ENCODE peak calls at places on chromosomes 5 and 9, in five cellular contexts. K, N, A, J and M are unnamed samples.

GRCh38 chr5:3599283-3600105 is 3.9 kb downstream of the IRX1 start:
- DNase-seq in A (no peak), K (no peak), J (no peak), N (no peak), M (no peak)

GRCh38 chr5:152683205-152683604 is 278.1 kb upstream of the NMUR2 start:
- DNase-seq in N (no peak), K (no peak), A (no peak), J (peak; percentile 33), M (no peak)

GRCh38 chr9:134858051-134858841 is 22.4 kb upstream of the FCN2 start:
- DNase-seq in N (no peak), A (no peak), K (peak; percentile 76), J (peak; percentile 33), M (no peak)

GRCh38 chr9:128055222-128056040 is 11.7 kb downstream of the NAIF1 start:
- DNase-seq in N (no peak), A (no peak), J (peak; percentile 54), K (no peak), M (no peak)

GRCh38 chr5:164289526-164289925 is 784.1 kb downstream of the MAT2B start:
- DNase-seq in J (no peak), K (no peak), A (no peak), N (no peak), M (no peak)

GRCh38 chr9:130237071-130237470 is 28.5 kb upstream of the HMCN2 start:
- DNase-seq in N (no peak), A (no peak), J (no peak), K (peak; percentile 55), M (no peak)

GRCh38 chr9:19922476-19923118 is 133.8 kb upstream of the SLC24A2 start:
- DNase-seq in A (no peak), K (no peak), J (peak; percentile 59), N (no peak), M (no peak)

GRCh38 chr5:36908544-36909260 is 32.1 kb downstream of the NIPBL start:
- DNase-seq in A (no peak), K (no peak), N (no peak), J (no peak), M (no peak)

GRCh38 chr5:117788596-117788995 is 1199.8 kb downstream of the DTWD2 start:
- DNase-seq in N (no peak), A (no peak), K (no peak), J (no peak), M (no peak)

GRCh38 chr5:159097461-159098284 is 2.0 kb downstream of the EBF1 start:
- DNase-seq in A (no peak), N (no peak), J (no peak), K (peak; percentile 78), M (no peak)

GRCh38 chr9:129626079-129626943 is at the start of gene NTMT1:
- DNase-seq in K (peak; percentile 96), N (peak; percentile 85), J (peak; percentile 93), A (peak; percentile 93), M (peak; percentile 75)

GRCh38 chr5:133232011-133232410 is 180.2 kb downstream of the HSPA4 start:
- DNase-seq in K (no peak), A (no peak), N (no peak), J (no peak), M (no peak)

GRCh38 chr5:149288437-149288836 is 16.8 kb downstream of the AFAP1L1 start:
- DNase-seq in K (no peak), J (no peak), N (no peak), A (no peak), M (no peak)

GRCh38 chr5:94693043-94693822 is 74.8 kb downstream of the SLF1 start:
- DNase-seq in J (no peak), K (no peak), N (no peak), A (no peak), M (peak; percentile 28)

GRCh38 chr5:30103056-30104020 is 1090.1 kb upstream of the CDH6 start:
- DNase-seq in J (no peak), N (no peak), A (no peak), K (no peak), M (no peak)

GRCh38 chr9:90827181-90827866 is 25.7 kb downstream of the SYK start:
- DNase-seq in A (no peak), J (no peak), N (no peak), K (no peak), M (no peak)

GRCh38 chr9:86908261-86908660 is 39.0 kb downstream of the GAS1 start:
- DNase-seq in J (no peak), K (no peak), A (no peak), N (no peak), M (no peak)

DNA sequence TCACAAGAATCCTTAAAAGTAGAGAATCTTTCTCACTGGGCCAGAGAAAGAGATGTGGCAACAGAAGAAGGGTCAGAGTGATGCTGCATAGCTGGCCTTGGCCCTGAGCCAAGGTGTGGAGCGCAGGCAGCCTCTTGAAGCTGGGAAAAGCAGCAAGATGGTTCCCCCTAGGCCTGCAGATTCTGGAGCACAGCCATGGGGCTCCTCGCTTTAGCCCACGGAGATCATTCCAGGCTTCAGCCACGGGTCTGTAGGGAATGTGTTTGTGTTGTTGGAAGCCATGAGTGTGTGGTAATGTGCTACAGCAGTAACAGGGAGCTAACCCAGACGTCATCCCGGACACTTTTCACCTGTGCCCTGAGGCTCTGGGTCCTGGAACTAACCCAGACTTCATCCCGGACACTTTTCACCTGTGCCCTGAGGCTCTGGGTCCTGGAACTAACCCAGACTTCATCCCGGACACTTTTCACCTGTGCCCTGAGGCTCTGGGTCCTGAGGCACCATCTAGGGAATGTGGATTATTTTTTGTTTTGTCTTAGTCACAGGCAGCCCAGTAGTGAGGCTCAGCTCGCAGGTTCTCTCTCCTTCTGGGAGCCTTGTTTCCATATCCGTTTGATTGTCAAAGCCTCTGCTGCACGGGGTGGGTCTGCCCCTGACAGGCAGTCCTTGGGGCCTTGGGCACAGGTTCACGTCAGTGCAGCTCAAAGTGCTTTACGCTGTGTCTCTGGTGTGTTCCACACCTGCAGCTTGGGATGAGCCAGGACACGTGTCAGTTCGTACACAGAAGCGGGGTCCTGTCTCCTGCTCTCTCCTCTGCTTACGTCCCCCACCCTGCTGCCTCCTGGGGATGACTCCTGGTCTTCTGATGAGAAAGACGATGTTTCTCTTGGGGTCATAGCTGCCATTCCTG is 56.3 kb upstream of the EXOC3 start:
- DNase-seq in K (peak; percentile 43), J (peak; percentile 9), N (no peak), A (no peak), M (no peak)
- H3K4me3 ChIP-seq in K (no peak overlapping the region), J (no peak overlapping the region), N (no peak overlapping the region), A (no peak overlapping the region), M (no peak overlapping the region)

DNA sequence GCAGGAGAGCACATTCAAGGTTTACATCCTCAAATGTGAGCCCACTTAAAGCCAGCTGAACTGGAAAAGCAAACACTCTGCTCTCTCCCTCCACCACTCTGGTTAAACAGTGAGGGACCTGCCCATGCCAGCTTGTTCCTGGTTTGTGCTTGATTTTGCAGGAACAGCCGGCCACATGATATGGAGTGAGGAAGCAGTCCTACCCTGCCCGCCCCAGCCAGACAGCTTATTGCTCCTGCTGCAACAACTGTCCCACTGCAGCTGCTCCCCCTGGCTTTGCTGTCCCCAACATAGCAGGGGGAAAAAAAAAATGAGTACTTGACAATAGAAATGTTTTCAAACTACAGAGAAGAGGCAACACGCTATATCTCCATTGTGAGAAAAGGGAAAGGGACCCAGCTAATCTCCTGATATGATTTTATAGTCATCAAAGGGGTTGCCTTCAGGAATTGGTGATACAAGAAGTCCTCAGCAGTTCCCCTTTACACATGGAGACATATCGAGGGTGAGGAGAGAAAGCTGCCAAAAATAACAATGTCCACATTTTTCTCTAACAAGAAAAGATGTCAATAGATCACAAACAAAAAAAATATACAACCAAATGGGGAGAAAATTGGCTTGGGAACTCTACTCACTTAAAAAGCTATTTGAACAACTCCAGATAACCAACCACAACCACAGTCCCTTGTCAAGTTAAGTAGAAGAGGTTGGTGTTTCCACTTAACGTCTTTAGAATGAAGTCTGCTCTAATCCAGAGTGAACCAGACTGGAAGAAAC is 4.6 kb downstream of the MYO10 start:
- DNase-seq in N (no peak), K (no peak), J (peak; percentile 42), A (no peak), M (no peak)
- H3K4me3 ChIP-seq in N (no peak overlapping the region), K (no peak overlapping the region), J (no peak overlapping the region), A (no peak overlapping the region), M (no peak overlapping the region)

DNA sequence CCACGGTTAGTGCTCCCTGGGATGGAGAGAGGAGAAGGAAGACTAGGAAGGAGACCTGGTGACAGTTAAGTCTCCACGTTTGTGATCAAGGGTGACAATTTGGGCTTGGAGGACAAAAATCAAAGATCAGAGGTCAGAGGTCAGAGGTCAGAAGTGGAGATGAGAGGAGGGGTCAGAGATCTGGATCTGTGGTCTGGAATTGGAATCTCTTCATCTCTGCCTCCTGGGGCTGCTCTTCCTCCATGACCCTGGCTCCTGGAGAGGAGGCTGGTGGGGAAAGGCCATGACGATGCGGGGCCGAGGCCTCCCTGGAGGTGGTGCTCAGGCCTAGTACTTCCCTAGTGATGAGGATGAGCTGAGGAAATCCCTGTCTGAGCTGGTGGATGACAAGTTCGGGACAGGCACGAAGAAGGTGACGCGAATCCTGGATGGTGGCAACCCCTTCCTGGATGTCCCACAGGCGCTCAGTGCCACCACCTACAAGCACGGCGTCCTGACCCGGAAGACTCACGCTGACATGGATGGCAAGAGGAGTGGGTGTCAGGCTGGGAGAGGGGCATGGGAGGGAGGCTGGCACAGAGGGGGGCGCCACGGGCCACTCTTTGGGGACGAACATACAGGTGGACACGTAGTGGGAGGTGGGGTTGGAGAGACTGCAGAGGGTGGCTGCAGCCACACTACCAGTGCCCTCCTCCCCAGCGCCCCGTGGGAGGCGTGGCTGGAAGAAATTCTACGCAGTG is 41.0 kb downstream of the PSD2 start:
- DNase-seq in A (peak; percentile 33), K (peak; percentile 68), N (no peak), J (no peak), M (no peak)
- H3K4me3 ChIP-seq in A (no peak overlapping the region), K (no peak overlapping the region), N (no peak overlapping the region), J (no peak overlapping the region), M (no peak overlapping the region)

GRCh38 chr9:120643096-120643495 is 63.1 kb upstream of the CDK5RAP2 start:
- DNase-seq in K (no peak), J (no peak), N (no peak), A (no peak), M (no peak)

GRCh38 chr9:120650352-120650751 is 63.9 kb downstream of the MEGF9 start:
- DNase-seq in N (no peak), J (no peak), K (no peak), A (no peak), M (no peak)

GRCh38 chr9:120648581-120648980 is 65.7 kb downstream of the MEGF9 start:
- DNase-seq in N (no peak), A (no peak), J (no peak), K (no peak), M (no peak)

GRCh38 chr9:120642129-120642528 is 62.2 kb upstream of the CDK5RAP2 start:
- DNase-seq in K (no peak), N (no peak), J (no peak), A (no peak), M (no peak)

DNA sequence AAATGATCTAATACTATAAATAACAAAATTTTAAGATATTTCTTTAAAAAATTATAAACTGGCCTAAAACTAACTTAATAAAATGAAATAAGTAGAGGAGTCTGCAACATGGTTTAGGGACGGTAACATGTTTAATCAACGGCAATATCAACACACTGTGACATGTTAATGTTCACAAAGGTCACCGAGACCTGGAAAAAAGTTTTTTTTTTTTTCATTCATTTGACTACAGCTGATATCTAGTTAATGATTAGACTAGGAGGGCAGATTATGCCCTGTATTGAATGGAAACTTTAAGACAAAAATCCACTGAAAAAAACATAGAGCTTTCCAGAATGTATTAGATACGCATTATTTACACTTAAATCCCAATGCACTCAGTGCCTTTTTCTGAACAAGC is 67.0 kb upstream of the CDK5RAP2 start:
- DNase-seq in N (no peak), J (no peak), K (no peak), A (no peak), M (no peak)
- H3K4me3 ChIP-seq in N (no peak overlapping the region), J (no peak overlapping the region), K (no peak overlapping the region), A (no peak overlapping the region), M (no peak overlapping the region)